ENCODE peak calls at places on chromosomes 11 and 22, in ten cellular contexts. C, P, I, H, O, K, Z, Q, Y and X are unnamed samples.

GRCh38 chr11:16098827-16099226 is 257.5 kb downstream of the SOX6 start:
- DNase-seq in Q (no peak), C (no peak), H (no peak), Y (no peak), P (no peak), Z (no peak), O (no peak), I (no peak), K (no peak), X (no peak)

GRCh38 chr22:24894220-24894975 is 52.1 kb downstream of the LHFPL7 start:
- DNase-seq in K (peak), I (peak), Z (no peak), Q (peak), P (peak), H (peak), O (peak), Y (peak), C (peak), X (peak)

GRCh38 chr11:46330154-46330886 is 16.9 kb upstream of the DGKZ start:
- DNase-seq in Q (no peak), P (no peak), Z (no peak), I (no peak), K (no peak), Y (no peak), C (no peak), O (no peak), H (no peak), X (no peak)

GRCh38 chr11:130156108-130157022 is 3.2 kb upstream of the ST14 start:
- DNase-seq in K (no peak), Q (no peak), O (no peak), Y (peak), Z (no peak), H (no peak), C (no peak), P (no peak), I (no peak), X (no peak)

GRCh38 chr11:4049006-4049405 is 45.6 kb upstream of the RRM1 start:
- DNase-seq in H (no peak), Q (no peak), Z (no peak), Y (no peak), C (no peak), P (no peak), I (no peak), O (no peak), K (no peak), X (no peak)

GRCh38 chr22:31630331-31631329 is 31.4 kb downstream of the PISD start:
- DNase-seq in H (peak), K (peak), C (peak), Q (peak), I (peak), P (peak), Y (peak), Z (no peak), O (peak), X (peak)

GRCh38 chr11:22957890-22958289 is 97.6 kb upstream of the CCDC179 start:
- DNase-seq in Y (no peak), K (no peak), Q (no peak), Z (no peak), P (no peak), I (no peak), H (no peak), C (no peak), O (no peak), X (no peak)

GRCh38 chr11:65553301-65554001 is 4.7 kb downstream of the LTBP3 start:
- DNase-seq in Z (no peak), H (no peak), P (peak), K (no peak), C (no peak), O (no peak), I (no peak), Q (no peak), Y (no peak), X (no peak)

GRCh38 chr11:79054636-79055035 is 386.2 kb downstream of the TENM4 start:
- DNase-seq in Z (no peak), C (no peak), P (no peak), I (no peak), Y (no peak), Q (no peak), O (no peak), H (no peak), K (no peak), X (no peak)

GRCh38 chr11:70377645-70378044 is 20.7 kb upstream of the CTTN start:
- DNase-seq in C (no peak), Y (no peak), Q (no peak), I (no peak), Z (no peak), H (no peak), K (no peak), P (no peak), O (no peak), X (no peak)

GRCh38 chr11:33065445-33066178 is 26.2 kb downstream of the TCP11L1 start:
- DNase-seq in Y (peak), C (peak), Z (no peak), P (peak), I (no peak), H (peak), K (peak), Q (peak), O (peak), X (peak)

DNA sequence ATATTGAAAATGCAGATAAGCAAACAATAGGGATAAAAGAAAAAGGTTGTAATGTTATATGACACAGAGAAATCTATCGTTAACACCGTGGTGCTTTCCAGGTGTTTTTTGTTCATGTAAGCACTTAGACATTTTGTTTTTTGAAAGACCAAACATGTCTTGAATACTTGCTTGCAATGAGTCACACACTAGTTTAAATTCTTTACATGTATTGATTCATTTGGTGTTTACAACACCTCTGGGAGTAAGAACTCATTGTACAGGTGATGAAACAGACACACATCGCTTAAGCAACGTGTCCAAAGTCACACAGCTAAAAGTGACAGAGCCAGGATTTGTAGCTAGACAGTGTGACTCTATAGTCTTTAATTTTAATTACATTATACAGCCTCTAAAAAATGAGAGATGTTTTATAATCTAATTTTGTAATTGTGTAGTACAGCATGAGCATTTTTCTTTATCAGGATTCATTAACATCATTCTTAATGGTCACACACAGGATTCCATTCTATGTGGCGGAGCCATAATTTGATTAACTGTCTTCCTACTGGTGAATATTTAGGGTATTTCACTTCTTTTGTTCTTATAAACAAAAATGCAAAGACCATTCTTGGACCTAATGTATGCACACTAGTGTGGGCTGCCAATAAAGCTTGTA is 148.9 kb downstream of the DBX1 start:
- DNase-seq in P (no peak), O (no peak), K (peak), H (no peak), I (no peak), Q (no peak), Z (no peak), Y (no peak), C (no peak), X (no peak)
- H3K27ac ChIP-seq in P (no peak), O (no peak), K (peak), H (peak), I (no peak), Q (no peak), Z (no peak), Y (peak), C (no peak), X (no peak)

DNA sequence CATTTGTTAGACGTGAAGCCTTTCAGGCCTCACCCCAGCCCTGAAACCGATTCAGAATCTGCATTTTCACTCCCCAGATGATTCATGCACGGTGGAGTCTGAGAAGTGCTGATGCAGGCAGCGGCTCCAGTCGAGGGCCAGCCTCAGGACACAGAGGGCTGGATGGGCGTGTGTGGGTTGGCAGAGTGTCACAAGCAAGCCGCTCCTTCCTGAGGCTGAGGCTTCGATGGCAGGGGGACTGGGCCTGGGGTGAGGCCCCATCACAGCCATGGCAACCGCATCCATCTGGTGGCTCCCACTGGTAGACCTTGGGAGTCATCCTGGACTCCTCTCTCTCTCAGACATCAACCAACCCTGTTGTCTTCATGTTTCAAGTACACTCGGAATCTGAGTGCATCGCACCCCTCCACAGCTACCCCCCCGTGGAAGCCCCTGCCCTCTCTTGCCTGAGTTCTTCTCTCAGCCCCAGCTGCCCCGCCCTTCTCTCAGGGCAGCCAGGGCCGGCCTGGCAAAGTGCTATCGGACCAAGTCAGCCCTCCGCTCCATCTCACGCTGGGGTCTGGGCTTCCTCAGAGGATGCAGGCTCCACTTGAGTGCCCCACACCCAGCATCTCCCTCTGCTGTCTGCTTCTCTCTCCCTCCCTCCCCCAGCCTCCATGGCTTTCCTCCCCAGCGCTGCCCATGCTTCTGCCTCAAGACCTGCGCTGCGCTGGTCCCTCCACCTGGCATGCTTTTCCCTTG is 10.6 kb downstream of the KCNC1 start:
- DNase-seq in Y (no peak), H (no peak), Z (no peak), P (no peak), I (no peak), O (no peak), Q (no peak), K (no peak), C (peak), X (no peak)
- TF ChIP-seq EP300 in Y (no peak), H (no peak), Z (no peak), P (no peak), I (no peak), O (no peak), Q (no peak), K (no peak), C (no peak), X (no peak)

DNA sequence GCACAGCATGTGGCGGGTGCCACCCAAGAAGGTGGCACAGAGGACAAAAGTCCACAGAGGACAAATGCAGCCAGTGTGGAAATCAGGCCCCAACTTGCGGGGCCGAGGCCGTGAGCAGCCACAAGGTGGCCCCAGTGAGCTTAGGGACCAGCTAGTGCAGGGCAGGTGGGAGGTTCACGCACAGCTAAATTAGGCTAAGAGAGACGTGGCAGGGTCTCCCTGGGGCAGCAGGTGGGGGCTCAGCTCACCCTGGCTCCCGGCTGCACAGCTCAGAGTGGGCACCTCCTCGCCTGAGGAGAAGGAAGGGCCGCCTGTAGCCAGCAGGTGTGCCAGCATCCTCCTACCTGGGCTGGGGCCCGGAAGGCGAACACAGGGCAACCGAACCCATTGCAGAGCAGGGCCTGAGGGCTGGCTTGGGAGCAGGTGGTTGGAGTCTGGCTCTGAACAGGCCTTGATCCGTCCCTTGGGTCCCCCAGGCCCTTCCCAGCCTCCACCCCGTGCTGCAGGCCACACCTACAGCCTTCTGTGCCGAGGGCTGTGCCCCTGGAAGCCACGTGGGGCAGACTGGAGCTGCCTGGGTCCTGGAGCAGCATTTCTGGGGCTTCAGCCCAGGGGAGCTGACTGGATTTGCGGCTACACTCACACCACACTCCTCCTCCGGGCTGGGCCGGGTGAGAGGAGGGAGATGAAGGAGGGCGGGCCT is 26.1 kb upstream of the CELSR1 start:
- DNase-seq in Y (peak), Z (no peak), I (no peak), H (peak), C (peak), Q (peak), P (peak), K (peak), O (peak), X (no peak)
- H3K4me3 ChIP-seq in Y (no peak), Z (no peak), I (no peak), H (no peak), C (no peak), Q (no peak), P (no peak), K (peak), O (peak), X (no peak)

DNA sequence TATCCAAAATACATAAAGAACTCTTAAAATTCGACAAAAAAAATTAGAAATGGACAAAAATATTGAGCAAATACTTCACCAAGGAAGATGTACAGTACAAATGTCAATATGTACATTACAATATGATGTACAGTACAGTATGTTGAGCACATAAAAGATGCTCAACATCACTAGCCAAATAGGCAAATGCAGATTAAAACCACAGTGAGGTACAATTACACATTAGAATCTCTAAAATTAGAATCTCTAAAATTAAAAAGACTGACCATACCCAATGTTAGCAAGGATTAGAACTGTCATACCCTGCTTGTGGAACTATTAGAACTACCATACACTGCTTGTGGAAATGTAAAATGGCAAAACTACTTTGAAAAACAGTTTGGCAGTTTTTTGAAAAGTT is 78.7 kb upstream of the TSPAN18 start:
- DNase-seq in O (no peak), I (no peak), K (no peak), Y (no peak), P (no peak), C (no peak), Z (no peak), Q (no peak), H (no peak), X (no peak)
- H3K27ac ChIP-seq in O (no peak), I (no peak), K (no peak), Y (no peak), P (no peak), C (no peak), Z (no peak), Q (no peak), H (no peak), X (no peak)

GRCh38 chr11:126163074-126163700 is 48.3 kb downstream of the RPUSD4 start:
- DNase-seq in C (peak), P (no peak), H (no peak), Z (no peak), K (peak), O (no peak), Y (peak), Q (no peak), I (no peak), X (no peak)
- TF ChIP-seq EP300 in C (peak), P (peak), H (peak), Z (no peak), K (peak), O (no peak), Y (no peak), Q (no peak), I (no peak), X (no peak)

GRCh38 chr11:112280268-112281126 is 19.8 kb upstream of the PLET1 start:
- DNase-seq in C (peak), K (peak), Y (peak), Z (peak), H (peak), P (peak), Q (peak), O (peak), I (no peak), X (peak)

GRCh38 chr11:112281776-112282175 is 21.1 kb upstream of the PLET1 start:
- DNase-seq in Q (no peak), K (no peak), P (no peak), I (no peak), O (no peak), C (no peak), H (no peak), Z (no peak), Y (no peak), X (no peak)

GRCh38 chr11:112278803-112279202 is 18.1 kb upstream of the PLET1 start:
- DNase-seq in Q (no peak), P (no peak), O (no peak), H (no peak), I (no peak), K (no peak), C (no peak), Z (no peak), Y (no peak), X (no peak)

GRCh38 chr11:112277937-112278336 is 17.3 kb upstream of the PLET1 start:
- DNase-seq in P (no peak), Q (no peak), C (no peak), Z (no peak), H (no peak), I (no peak), Y (no peak), O (no peak), K (peak), X (no peak)

DNA sequence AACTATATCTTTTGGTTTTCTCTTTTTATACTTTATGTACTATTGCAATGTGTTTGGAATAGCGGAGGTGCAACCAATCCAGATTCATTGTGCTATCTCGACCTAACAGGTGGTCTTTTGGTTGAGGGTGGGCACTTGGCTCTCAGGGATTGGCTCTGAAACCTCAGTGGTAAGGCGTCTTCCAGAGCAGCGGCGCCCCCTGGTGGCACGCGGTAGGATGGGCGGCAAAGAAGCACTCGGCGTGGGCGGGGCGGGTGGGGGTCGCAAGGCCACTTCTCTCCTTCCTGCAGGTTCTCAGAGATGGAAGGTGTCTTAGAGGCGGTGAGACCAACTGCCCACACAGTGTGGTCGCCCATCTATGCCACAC is 19.2 kb upstream of the PLET1 start:
- DNase-seq in I (no peak), P (peak), K (peak), Y (peak), C (peak), H (peak), Z (peak), O (peak), Q (peak), X (peak)
- H3K4me3 ChIP-seq in I (peak), P (peak), K (peak), Y (peak), C (peak), H (peak), Z (peak), O (peak), Q (peak), X (peak)